ENCODE peak calls at places on chromosomes 16 and 17, in five cellular contexts. M is amniotic epithelial cell; F is A549; H is stimulated activated CD8-positive, alpha-beta memory T cell treated with anti-CD3 and anti-CD28 coated beads, Interleukin-12 subunit alpha, Interleukin-12 subunit beta, amount 100 ng/mL, for 4 hours; E is RPMI7951. T is an unnamed sample.

GRCh38 chr17:40307691-40308289 is 1.2 kb upstream of the RARA start:
- DNase-seq in F (no peak), E (no peak), H (no peak), M (peak; percentile 58), T (peak; percentile 51)

GRCh38 chr16:30721606-30722005 is 22.6 kb downstream of the SRCAP start:
- DNase-seq in H (no peak), F (no peak), E (peak; percentile 31), M (no peak), T (no peak)

GRCh38 chr16:7268182-7268581 is 64.5 kb upstream of the RBFOX1 start:
- DNase-seq in F (peak; percentile 38), M (no peak), H (no peak), E (peak; percentile 6), T (no peak)

GRCh38 chr16:11329080-11329491 is 16.2 kb upstream of the RMI2 start:
- DNase-seq in M (peak; percentile 48), F (no peak), H (no peak), E (peak; percentile 54), T (no peak)

GRCh38 chr16:67656344-67657016 is 3.6 kb downstream of the ACD start:
- DNase-seq in E (no peak), H (no peak), F (no peak), M (no peak), T (no peak)

GRCh38 chr16:71441348-71441781 is 489 bp downstream of the TLE7 start:
- DNase-seq in E (no peak), F (no peak), H (no peak), M (no peak), T (no peak)

GRCh38 chr16:85330694-85331188 is 218.5 kb upstream of the CIBAR2 start:
- DNase-seq in E (peak; percentile 85), M (peak; percentile 94), F (peak; percentile 79), H (no peak), T (peak; percentile 87)

GRCh38 chr16:68607443-68607842 is 37.7 kb upstream of the CDH3 start:
- DNase-seq in H (no peak), M (no peak), F (no peak), E (no peak), T (no peak)

GRCh38 chr17:17128476-17129075 is 77.6 kb downstream of the PLD6 start:
- DNase-seq in M (no peak), F (no peak), E (no peak), H (no peak), T (no peak)

GRCh38 chr17:82772026-82772425 is 20.2 kb downstream of the TBCD start:
- DNase-seq in H (no peak), F (peak; percentile 54), E (peak; percentile 7), M (peak; percentile 82), T (peak; percentile 81)

GRCh38 chr16:24540575-24541240 is 1.3 kb downstream of the RBBP6 start:
- DNase-seq in H (no peak), E (no peak), F (peak; percentile 25), M (no peak), T (peak; percentile 12)

GRCh38 chr16:75272097-75272548 is 20.7 kb upstream of the BCAR1 start:
- DNase-seq in M (no peak), E (no peak), F (no peak), H (no peak), T (no peak)

GRCh38 chr16:11212819-11213196 is 43.2 kb downstream of the SOCS1 start:
- DNase-seq in E (peak; percentile 69), F (no peak), M (no peak), H (no peak), T (no peak)

GRCh38 chr16:52113812-52114211 is 433.1 kb downstream of the TOX3 start:
- DNase-seq in E (no peak), M (no peak), H (no peak), F (no peak), T (no peak)

GRCh38 chr17:47621293-47622178 is 28.2 kb upstream of the KPNB1 start:
- DNase-seq in H (no peak), F (peak; percentile 88), M (peak; percentile 94), E (peak; percentile 91), T (peak; percentile 90)

GRCh38 chr17:83182620-83183063 is 103.2 kb downstream of the METRNL start:
- DNase-seq in E (no peak), F (no peak), M (no peak), H (no peak), T (no peak)

GRCh38 chr16:31135535-31136286 is at the start of gene PRSS8:
- DNase-seq in H (no peak), F (no peak), E (no peak), M (no peak), T (no peak)

GRCh38 chr16:1078579-1079021 is 6.1 kb downstream of the SSTR5 start:
- DNase-seq in F (peak; percentile 87), H (no peak), M (peak; percentile 7), E (peak; percentile 15), T (peak; percentile 62)

GRCh38 chr16:69511641-69512040 is 54.1 kb upstream of the NFAT5 start:
- DNase-seq in E (no peak), F (no peak), M (no peak), H (no peak), T (peak; percentile 27)

GRCh38 chr16:19737306-19737975 is 19.4 kb downstream of the IQCK start:
- DNase-seq in M (no peak), E (no peak), H (no peak), F (no peak), T (no peak)

GRCh38 chr16:54425068-54425467 is 138.5 kb upstream of the IRX3 start:
- DNase-seq in E (no peak), F (no peak), H (no peak), M (no peak), T (no peak)

GRCh38 chr17:69227536-69227935 is 1.1 kb downstream of the ABCA10 start:
- DNase-seq in M (no peak), E (no peak), H (no peak), F (no peak), T (no peak)

T was measured in fibroblast of pulmonary artery.